ENCODE peak calls at places on chromosomes 7 and 10, in nine cellular contexts. R is H1, U is prostate gland, W is fibroblast of lung, L is stomach, E is uterus, T is HepG2, V is psoas muscle, N is small intestine. X is an unnamed sample. For H3K4me1, the result is how much of the 10 kb centered on the place peaks cover.

GRCh38 chr7:142549007-142549406 is 200.3 kb upstream of the PRSS1 start:
- DNase-seq in N (no peak), V (no peak), U (no peak), T (no peak), R (no peak), W (peak), L (no peak), E (no peak), X (no peak)

GRCh38 chr10:67629461-67629971 is 66.5 kb downstream of the CTNNA3 start:
- DNase-seq in V (no peak), N (no peak), T (no peak), E (no peak), U (no peak), L (no peak), W (peak), R (no peak), X (no peak)

GRCh38 chr7:133863362-133864061 is 263.6 kb upstream of the LRGUK start:
- DNase-seq in R (no peak), E (no peak), N (peak), T (peak), V (no peak), W (no peak), U (no peak), L (no peak), X (no peak)

GRCh38 chr7:158587425-158588084 is at the start of gene PTPRN2:
- DNase-seq in N (peak), E (peak), V (peak), W (peak), T (no peak), U (peak), R (peak), L (peak), X (no peak)

GRCh38 chr10:61047788-61048560 is 104.0 kb upstream of the RHOBTB1 start:
- DNase-seq in W (no peak), V (no peak), L (no peak), N (no peak), U (no peak), R (no peak), E (no peak), T (no peak), X (no peak)

GRCh38 chr10:129971381-129972144 is 7.5 kb upstream of the EBF3 start:
- DNase-seq in L (peak), T (peak), W (peak), E (peak), N (peak), V (peak), U (peak), R (peak), X (peak)

GRCh38 chr10:89534826-89535166 is 598 bp downstream of the SLC16A12 start:
- DNase-seq in R (no peak), L (no peak), V (no peak), E (no peak), T (no peak), U (no peak), N (no peak), W (no peak), X (no peak)

GRCh38 chr10:100009283-100009792 is 409 bp downstream of the DNMBP start:
- DNase-seq in L (peak), N (peak), R (no peak), W (no peak), U (peak), E (no peak), T (peak), V (no peak), X (no peak)

GRCh38 chr10:91552260-91552659 is 80.6 kb downstream of the PPP1R3C start:
- DNase-seq in L (no peak), E (no peak), N (no peak), W (no peak), U (no peak), R (no peak), T (no peak), V (no peak), X (no peak)
- H3K4me3 ChIP-seq in L (peak), E (no peak), N (no peak), W (no peak), U (no peak), R (no peak), T (no peak), V (peak), X (no peak)

GRCh38 chr10:131226831-131227740 is 84.4 kb downstream of the TCERG1L start:
- DNase-seq in W (no peak), N (no peak), V (no peak), L (no peak), R (no peak), T (no peak), U (no peak), E (no peak), X (peak)
- H3K4me1 ChIP-seq in W (under half), N (under half), V (under half), L (under half), R (under half), T (under half), U (under half), E (under half), X (under half)

DNA sequence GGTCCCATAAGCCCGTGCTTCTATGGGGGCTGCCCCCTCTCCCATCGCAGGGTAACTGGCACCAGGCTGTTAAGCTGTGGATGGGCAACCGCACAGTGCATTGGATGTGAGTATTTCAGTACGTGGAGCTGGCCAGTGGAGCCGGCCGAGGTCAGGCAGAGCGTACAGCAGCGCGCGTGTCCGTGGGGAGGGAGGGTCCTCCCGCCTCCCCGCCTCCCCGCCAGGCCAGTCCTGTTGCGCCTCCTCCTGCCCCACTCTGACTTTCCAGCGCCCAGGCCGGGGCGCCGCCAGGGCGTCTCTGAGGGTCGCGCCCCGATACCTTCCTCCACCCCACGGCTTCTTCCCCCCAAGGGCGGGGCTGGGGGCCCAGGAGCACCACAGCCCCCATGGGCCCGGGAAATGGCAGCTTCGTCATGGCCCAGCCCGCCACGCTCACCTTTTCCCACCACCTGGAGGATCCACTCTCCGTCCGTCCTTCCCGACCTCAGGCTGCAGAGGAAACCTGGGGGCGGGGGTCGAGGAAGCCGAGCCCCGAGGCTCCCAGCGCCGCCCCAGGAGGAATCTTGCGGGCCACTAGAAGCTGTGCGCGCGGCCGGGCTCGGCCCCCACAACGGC is 924 bp upstream of the PFKP start:
- DNase-seq in W (no peak), L (no peak), V (no peak), N (no peak), E (peak), T (no peak), R (no peak), U (no peak), X (no peak)
- H3K4me3 ChIP-seq in W (peak), L (peak), V (peak), N (peak), E (peak), T (no peak), R (peak), U (peak), X (peak)

GRCh38 chr10:132521041-132521465 is 16.5 kb upstream of the INPP5A start:
- DNase-seq in T (no peak), N (no peak), L (no peak), V (no peak), U (no peak), R (no peak), W (no peak), E (peak), X (peak)

GRCh38 chr10:132518572-132519381 is 18.8 kb upstream of the INPP5A start:
- DNase-seq in N (peak), R (peak), W (no peak), T (peak), U (peak), E (peak), L (peak), V (no peak), X (no peak)

GRCh38 chr10:132519382-132520146 is 18.0 kb upstream of the INPP5A start:
- DNase-seq in L (no peak), W (no peak), V (no peak), E (peak), N (no peak), U (no peak), R (no peak), T (no peak), X (peak)

GRCh38 chr10:132521466-132522102 is 16.0 kb upstream of the INPP5A start:
- DNase-seq in U (no peak), T (no peak), V (no peak), E (peak), R (no peak), L (no peak), N (no peak), W (no peak), X (peak)

GRCh38 chr10:132520147-132520811 is 17.3 kb upstream of the INPP5A start:
- DNase-seq in R (no peak), V (no peak), T (no peak), W (peak), L (peak), U (no peak), N (no peak), E (peak), X (peak)
- H3K4me1 ChIP-seq in R (under half), V (under half), T (half or more), W (under half), L (under half), U (under half), N (under half), E (under half), X (under half)

DNA sequence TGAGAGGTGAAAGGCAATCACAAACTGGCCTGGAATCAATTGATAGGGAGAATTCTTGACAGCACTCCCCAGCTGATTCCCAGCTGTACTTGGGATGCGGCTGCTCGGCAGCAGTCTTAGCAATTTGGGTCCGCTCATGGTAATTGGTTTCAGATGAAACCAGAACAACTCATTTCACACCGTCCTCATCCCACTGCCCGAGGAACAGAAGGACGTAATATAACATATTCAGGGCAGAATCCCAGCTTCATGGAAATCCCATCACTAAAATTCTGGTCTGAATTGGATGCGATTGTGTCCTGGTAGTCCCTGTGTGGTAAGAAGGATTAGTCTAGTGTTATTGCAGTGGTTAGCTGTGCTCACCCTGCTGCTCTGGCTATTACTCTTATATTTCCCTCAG is 223.3 kb upstream of the FERD3L start:
- DNase-seq in V (no peak), U (no peak), R (no peak), T (no peak), W (no peak), N (no peak), E (no peak), L (no peak), X (no peak)
- H3K4me3 ChIP-seq in V (no peak), U (no peak), R (no peak), T (no peak), W (no peak), N (no peak), E (no peak), L (no peak), X (no peak)

GRCh38 chr7:47635091-47636090 is 53.5 kb upstream of the TNS3 start:
- DNase-seq in W (no peak), R (peak), U (peak), T (peak), L (peak), V (no peak), E (peak), N (peak), X (peak)
- H3K4me1 ChIP-seq in W (under half), R (under half), U (under half), T (half or more), L (under half), V (under half), E (under half), N (under half), X (under half)

GRCh38 chr10:91634246-91634645 is 1.4 kb upstream of the PPP1R3C start:
- DNase-seq in W (no peak), U (no peak), V (no peak), L (no peak), E (no peak), N (no peak), R (no peak), T (no peak), X (no peak)

GRCh38 chr10:91630592-91630991 is 2.3 kb downstream of the PPP1R3C start:
- DNase-seq in R (no peak), U (no peak), W (no peak), V (no peak), T (no peak), E (no peak), N (no peak), L (no peak), X (no peak)

GRCh38 chr10:91634898-91635297 is 2.0 kb upstream of the PPP1R3C start:
- DNase-seq in U (no peak), L (no peak), V (no peak), T (no peak), R (no peak), N (no peak), W (no peak), E (no peak), X (no peak)

GRCh38 chr10:91635401-91636400 is 2.8 kb upstream of the PPP1R3C start:
- DNase-seq in V (no peak), T (peak), R (peak), U (peak), W (peak), L (peak), E (peak), N (peak), X (peak)

DNA sequence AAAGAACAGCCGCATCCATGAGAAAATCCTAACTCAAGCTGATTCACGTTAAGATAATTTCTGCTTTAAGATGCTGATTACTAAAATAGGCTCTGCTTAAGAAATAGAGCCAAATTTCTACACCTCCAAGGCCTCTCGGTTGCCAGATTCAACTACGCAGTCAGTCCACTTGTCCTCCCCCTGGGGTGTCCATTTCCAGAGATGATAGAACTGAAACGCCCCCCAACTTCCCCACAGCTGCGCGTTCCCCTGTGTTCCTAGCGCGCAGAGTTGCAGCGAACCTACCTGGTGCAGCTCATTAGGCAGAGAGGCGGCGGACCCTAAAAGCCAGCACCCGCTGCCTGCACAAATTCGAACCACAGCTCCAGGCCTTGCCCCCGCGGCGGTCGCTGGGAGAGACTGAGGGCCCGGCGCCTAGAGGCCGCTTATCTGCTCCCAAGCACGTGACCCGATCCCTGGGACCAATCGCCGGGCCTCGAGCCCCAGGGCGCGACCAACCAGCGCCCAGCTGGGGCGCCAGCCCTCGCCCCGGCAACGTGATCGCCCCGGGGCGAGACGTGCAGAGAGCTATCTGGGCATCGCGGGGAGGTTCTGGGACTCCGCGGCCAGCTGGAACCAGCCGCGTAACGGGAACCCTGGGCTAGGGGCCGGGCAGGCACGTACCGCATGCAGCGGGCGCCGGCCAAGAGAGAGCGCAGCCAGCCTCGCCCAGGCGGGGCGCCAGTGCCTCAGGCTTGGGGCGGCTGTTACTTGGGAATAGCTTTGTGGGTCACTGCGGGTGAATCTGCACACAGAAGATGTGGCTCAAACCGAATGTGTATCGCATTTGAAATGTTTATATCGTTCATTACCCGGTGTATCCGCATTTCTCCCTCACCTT is at the start of gene PPP1R3C:
- DNase-seq in W (peak), T (peak), R (peak), L (peak), U (peak), N (peak), V (peak), E (peak), X (peak)
- H3K4me3 ChIP-seq in W (peak), T (peak), R (peak), L (peak), U (peak), N (peak), V (peak), E (peak), X (peak)

X was measured in aorta.